ENCODE peak calls at places on chromosomes 3 and 15, in four cellular contexts. I is hepatocyte, H is lower lobe of right lung, K is GM23338. J is an unnamed sample.

GRCh38 chr15:91318976-91319714 is 219.1 kb downstream of the SV2B start:
- DNase-seq in I (no peak), H (no peak), K (no peak), J (no peak)

GRCh38 chr3:55650011-55650410 is 162.9 kb upstream of the WNT5A start:
- DNase-seq in I (no peak), H (no peak), K (no peak), J (no peak)

GRCh38 chr15:44215594-44215993 is 20.5 kb upstream of the FRMD5 start:
- DNase-seq in I (no peak), H (no peak), K (no peak), J (no peak)

GRCh38 chr15:29045717-29046116 is 159.9 kb downstream of the APBA2 start:
- DNase-seq in I (no peak), H (no peak), K (no peak), J (no peak)

GRCh38 chr15:65212097-65212496 is 824 bp upstream of the CILP start:
- DNase-seq in I (peak; percentile 45), H (no peak), K (peak; percentile 80), J (no peak)

GRCh38 chr3:127865941-127866340 is 43.6 kb upstream of the MGLL start:
- DNase-seq in I (peak; percentile 58), H (no peak), K (peak; percentile 12), J (no peak)

GRCh38 chr3:194867270-194867983 is 181.7 kb downstream of the FAM43A start:
- DNase-seq in I (peak; percentile 50), H (no peak), K (no peak), J (no peak)

GRCh38 chr3:119098620-119099222 is 47.2 kb upstream of the TEX55 start:
- DNase-seq in I (peak; percentile 46), H (no peak), K (peak; percentile 60), J (no peak)

GRCh38 chr3:156782921-156783320 is 43.2 kb upstream of the LEKR1 start:
- DNase-seq in I (no peak), H (no peak), K (no peak), J (no peak)

GRCh38 chr3:169841171-169841570 is 28.5 kb upstream of the LRRC34 start:
- DNase-seq in I (no peak), H (no peak), K (no peak), J (no peak)

GRCh38 chr15:84731774-84732173 is 15.8 kb upstream of the SEC11A start:
- DNase-seq in I (no peak), H (no peak), K (no peak), J (no peak)

GRCh38 chr3:141485578-141486415 is 1.0 kb upstream of the RASA2 start:
- DNase-seq in I (peak; percentile 53), H (no peak), K (peak; percentile 28), J (no peak)

GRCh38 chr3:113678773-113679172 is 17.7 kb downstream of the USF3 start:
- DNase-seq in I (no peak), H (no peak), K (no peak), J (no peak)

GRCh38 chr3:118587847-118588246 is 446.8 kb downstream of the IGSF11 start:
- DNase-seq in I (no peak), H (no peak), K (no peak), J (no peak)

GRCh38 chr3:112303811-112304325 is 9.9 kb upstream of the SLC9C1 start:
- DNase-seq in I (peak; percentile 33), H (no peak), K (peak; percentile 53), J (no peak)

GRCh38 chr15:50881121-50882048 is 27.1 kb upstream of the AP4E1 start:
- DNase-seq in I (no peak), H (peak; percentile 56), K (no peak), J (no peak)

GRCh38 chr3:113271189-113271588 is 59.8 kb downstream of the BOC start:
- DNase-seq in I (no peak), H (no peak), K (no peak), J (no peak)

GRCh38 chr3:28317438-28318022 is 31.0 kb upstream of the ZCWPW2 start:
- DNase-seq in I (peak; percentile 62), H (no peak), K (peak; percentile 74), J (no peak)

GRCh38 chr3:50189989-50190388 is 1.4 kb upstream of the GNAT1 start:
- DNase-seq in I (no peak), H (no peak), K (no peak), J (no peak)

GRCh38 chr3:18394384-18394995 is 30.6 kb downstream of the SATB1 start:
- DNase-seq in I (no peak), H (no peak), K (no peak), J (no peak)

GRCh38 chr3:115227461-115227860 is 80.4 kb upstream of the ZBTB20 start:
- DNase-seq in I (no peak), H (no peak), K (no peak), J (no peak)

GRCh38 chr3:12886106-12886679 is 44.8 kb upstream of the RPL32 start:
- DNase-seq in I (no peak), H (no peak), K (no peak), J (no peak)

GRCh38 chr15:64716452-64716851 is 58.9 kb downstream of the RBPMS2 start:
- DNase-seq in I (no peak), H (no peak), K (no peak), J (no peak)

GRCh38 chr3:51944541-51945021 is 2.4 kb downstream of the PARP3 start:
- DNase-seq in I (no peak), H (no peak), K (no peak), J (peak; percentile 59)

GRCh38 chr3:123279121-123279520 is 77.4 kb downstream of the SEC22A start:
- DNase-seq in I (no peak), H (no peak), K (no peak), J (no peak)
- H3K36me3 ChIP-seq in I (no peaks in the 10 kb centered on the region), H (no peaks in the 10 kb centered on the region), K (no peaks in the 10 kb centered on the region), J (no peaks in the 10 kb centered on the region)

DNA sequence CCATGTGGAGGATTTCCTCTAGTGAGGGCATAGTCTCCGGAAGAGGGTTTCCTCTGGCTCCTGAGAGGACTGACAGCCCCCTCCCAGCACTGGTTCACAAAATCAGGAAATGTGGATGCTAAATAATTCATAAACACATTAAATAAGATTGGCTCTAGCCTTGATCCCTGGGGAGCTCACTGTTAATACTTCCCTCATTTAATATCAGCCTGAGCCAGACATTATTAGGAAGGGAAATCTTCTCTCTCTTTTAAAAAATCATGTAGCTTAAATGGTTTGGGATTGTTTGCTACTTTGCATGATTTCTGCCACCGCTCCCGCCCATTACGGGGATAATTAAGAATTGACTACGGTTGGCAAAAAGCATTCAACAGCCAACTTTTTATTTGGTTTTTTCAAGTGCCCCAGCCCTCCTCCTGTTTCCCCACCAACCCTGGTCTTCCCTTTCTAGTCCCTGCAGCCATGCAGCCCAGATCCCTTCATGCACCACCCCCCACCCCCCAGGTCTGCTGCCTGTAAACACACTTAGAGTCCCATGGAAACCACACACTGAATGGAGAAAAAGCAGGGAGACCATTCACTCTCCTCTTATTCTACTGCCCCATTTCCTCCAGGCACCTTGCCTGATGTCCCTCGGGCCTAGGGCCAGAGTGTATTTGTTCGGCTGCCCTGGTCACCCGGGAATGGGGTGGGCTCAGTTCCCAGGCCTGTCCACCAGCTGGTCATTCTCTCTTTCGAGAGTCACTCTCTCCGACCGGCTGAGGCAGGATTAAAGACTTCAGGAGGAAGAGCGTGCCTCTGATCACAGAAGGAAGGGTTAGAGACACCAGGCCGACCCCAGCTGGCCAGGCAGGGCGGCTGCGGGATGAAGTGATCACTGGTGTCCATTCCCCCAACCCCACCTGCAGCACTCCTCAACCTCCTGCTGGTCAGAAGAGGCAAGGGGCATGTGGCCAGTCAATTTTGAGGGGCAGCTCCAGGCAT is 45.1 kb downstream of the SEMA5B start:
- DNase-seq in I (no peak), H (no peak), K (peak; percentile 60), J (no peak)
- H3K36me3 ChIP-seq in I (no peaks in the 10 kb centered on the region), H (no peaks in the 10 kb centered on the region), K (no peaks in the 10 kb centered on the region), J (no peaks in the 10 kb centered on the region)

GRCh38 chr3:149038322-149038721 is 47.0 kb downstream of the GYG1 start:
- DNase-seq in I (no peak), H (no peak), K (no peak), J (no peak)

GRCh38 chr3:149042766-149043386 is 43.5 kb downstream of the HLTF start:
- DNase-seq in I (no peak), H (no peak), K (no peak), J (no peak)

GRCh38 chr3:149037684-149038083 is 46.3 kb downstream of the GYG1 start:
- DNase-seq in I (no peak), H (no peak), K (no peak), J (no peak)
- H3K36me3 ChIP-seq in I (no peaks in the 10 kb centered on the region), H (peaks cover 52% of the 10 kb centered on the region), K (peaks cover 19% of the 10 kb centered on the region), J (peaks cover 50% of the 10 kb centered on the region)

DNA sequence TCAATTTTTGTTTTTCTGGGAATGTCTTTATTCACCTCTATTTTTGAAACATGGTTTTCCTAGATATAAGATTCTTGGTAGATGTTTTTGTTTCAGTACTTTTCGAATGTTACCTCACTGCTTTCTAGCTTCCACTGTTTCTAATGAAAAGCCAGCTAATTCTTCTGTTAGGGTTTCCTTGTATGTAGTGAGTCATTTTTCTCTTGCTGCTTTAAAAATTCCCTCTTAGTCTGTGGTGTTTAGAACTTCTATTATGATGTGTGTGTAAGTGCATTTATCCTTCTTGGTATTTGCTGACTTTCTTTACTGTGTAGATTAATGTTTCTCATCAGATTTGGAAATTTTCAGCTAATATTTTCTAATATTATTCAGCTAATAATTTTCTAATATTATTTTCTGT is 151.1 kb upstream of the OSTN start:
- DNase-seq in I (no peak), H (no peak), K (no peak), J (no peak)
- H3K36me3 ChIP-seq in I (no peaks in the 10 kb centered on the region), H (no peaks in the 10 kb centered on the region), K (no peaks in the 10 kb centered on the region), J (no peaks in the 10 kb centered on the region)

GRCh38 chr3:150703756-150704344 is at the start of gene ERICH6:
- DNase-seq in I (peak; percentile 95), H (peak; percentile 96), K (peak; percentile 97), J (peak; percentile 97)

GRCh38 chr3:150697646-150698045 is 6.1 kb downstream of the ERICH6 start:
- DNase-seq in I (no peak), H (no peak), K (no peak), J (no peak)

GRCh38 chr3:150699068-150699635 is 4.6 kb downstream of the ERICH6 start:
- DNase-seq in I (no peak), H (no peak), K (no peak), J (no peak)
- H3K36me3 ChIP-seq in I (no peaks in the 10 kb centered on the region), H (no peaks in the 10 kb centered on the region), K (no peaks in the 10 kb centered on the region), J (no peaks in the 10 kb centered on the region)

GRCh38 chr3:5202267-5202666 is 14.8 kb downstream of the EDEM1 start:
- DNase-seq in I (no peak), H (no peak), K (no peak), J (no peak)
- H3K36me3 ChIP-seq in I (peaks cover 6% of the 10 kb centered on the region), H (peaks cover 79% of the 10 kb centered on the region), K (peaks cover 19% of the 10 kb centered on the region), J (peaks cover 91% of the 10 kb centered on the region)

DNA sequence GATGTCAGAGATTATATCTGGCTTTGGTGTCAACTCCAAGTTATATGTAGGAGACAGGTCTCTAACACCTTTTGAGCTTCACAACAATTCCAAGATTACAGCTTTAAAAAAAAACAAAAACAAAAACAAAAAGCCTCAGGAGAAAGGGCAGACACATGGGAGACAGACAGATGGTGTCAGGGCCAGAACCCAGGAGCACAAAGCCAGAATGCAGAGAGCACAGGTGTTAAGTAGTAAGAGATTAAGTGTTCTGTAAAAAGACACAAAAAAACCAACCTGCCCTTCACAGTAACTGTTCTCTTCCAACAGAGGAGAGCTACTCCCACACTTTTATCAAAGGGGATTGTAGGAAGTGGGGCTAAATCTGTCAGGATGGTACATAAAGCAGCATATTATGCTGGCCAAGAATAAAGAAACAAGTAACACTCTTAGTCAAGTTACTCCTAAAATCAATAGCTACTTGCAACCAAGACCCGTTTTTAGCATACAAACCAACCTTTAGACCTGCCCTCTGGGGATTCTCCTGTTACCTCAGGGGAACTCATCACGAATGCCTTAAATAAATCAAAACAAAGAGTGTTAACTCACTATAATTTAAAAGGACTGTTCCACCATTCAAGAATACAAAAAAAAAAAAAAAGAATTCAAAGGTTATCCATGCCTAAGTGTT is 5.9 kb downstream of the CPEB1 start:
- DNase-seq in I (no peak), H (no peak), K (no peak), J (no peak)
- H3K36me3 ChIP-seq in I (no peaks in the 10 kb centered on the region), H (no peaks in the 10 kb centered on the region), K (no peaks in the 10 kb centered on the region), J (no peaks in the 10 kb centered on the region)